ENCODE peak calls at places on chromosomes 4 and X, in four cellular contexts. P, Q, C and E are unnamed samples.

GRCh38 chrX:96682516-96682915 is 2.1 kb upstream of the DIAPH2 start:
- DNase-seq in C (no peak), Q (no peak), P (no peak), E (no peak)

GRCh38 chr4:151894246-151894645 is 133.4 kb upstream of the GATB start:
- DNase-seq in P (no peak), C (no peak), Q (no peak), E (no peak)

GRCh38 chr4:153733751-153734448 is 25.9 kb downstream of the RNF175 start:
- DNase-seq in C (no peak), P (no peak), Q (no peak), E (peak)

GRCh38 chrX:154484255-154485149 is 1.9 kb downstream of the UBL4A start:
- DNase-seq in P (no peak), Q (no peak), C (no peak), E (no peak)

GRCh38 chrX:55279832-55280231 is 15.1 kb upstream of the PAGE3 start:
- DNase-seq in P (no peak), Q (no peak), C (no peak), E (no peak)

GRCh38 chrX:101208152-101208905 is 11.3 kb upstream of the DRP2 start:
- DNase-seq in Q (no peak), C (peak), P (no peak), E (no peak)

GRCh38 chr4:6722891-6723290 is 6.9 kb downstream of the BLOC1S4 start:
- DNase-seq in C (no peak), P (no peak), Q (no peak), E (no peak)

GRCh38 chrX:68234171-68234910 is 199.0 kb downstream of the OPHN1 start:
- DNase-seq in Q (no peak), P (no peak), C (no peak), E (no peak)

GRCh38 chr4:76674995-76675394 is 222.9 kb downstream of the SOWAHB start:
- DNase-seq in C (peak), Q (no peak), P (no peak), E (no peak)

GRCh38 chr4:78954048-78954666 is 14.9 kb upstream of the PAQR3 start:
- DNase-seq in P (no peak), C (peak), Q (no peak), E (no peak)

GRCh38 chr4:168636506-168637176 is 139.8 kb downstream of the PALLD start:
- DNase-seq in Q (no peak), P (no peak), C (no peak), E (no peak)

GRCh38 chrX:45769919-45770582 is 569.4 kb upstream of the DIPK2B start:
- DNase-seq in Q (peak), P (no peak), C (peak), E (no peak)

GRCh38 chr4:137861682-137862081 is 329.4 kb upstream of the PCDH18 start:
- DNase-seq in C (no peak), Q (no peak), P (peak), E (no peak)

GRCh38 chrX:39260965-39261364 is 459.7 kb downstream of the MID1IP1 start:
- DNase-seq in P (no peak), C (no peak), Q (no peak), E (no peak)

GRCh38 chr4:109729155-109729562 is 711 bp downstream of the PLA2G12A start:
- DNase-seq in P (no peak), C (no peak), Q (no peak), E (no peak)

GRCh38 chr4:84952004-84952403 is 14.5 kb downstream of the WDFY3 start:
- DNase-seq in Q (no peak), C (peak), P (no peak), E (no peak)

GRCh38 chr4:98710831-98711230 is 52.4 kb upstream of the TSPAN5 start:
- DNase-seq in P (no peak), C (no peak), Q (no peak), E (no peak)

GRCh38 chr4:37995981-37996770 is 36.0 kb downstream of the PTTG2 start:
- DNase-seq in P (no peak), C (no peak), Q (no peak), E (no peak)

GRCh38 chr4:83890231-83890630 is 354.3 kb downstream of the GPAT3 start:
- DNase-seq in Q (no peak), C (no peak), P (no peak), E (no peak)

GRCh38 chrX:78064152-78064551 is 39.9 kb upstream of the PGK1 start:
- DNase-seq in C (no peak), Q (no peak), P (no peak), E (no peak)
- H3K4me3 ChIP-seq in C (no peak), Q (no peak), P (no peak), E (no peak)

DNA sequence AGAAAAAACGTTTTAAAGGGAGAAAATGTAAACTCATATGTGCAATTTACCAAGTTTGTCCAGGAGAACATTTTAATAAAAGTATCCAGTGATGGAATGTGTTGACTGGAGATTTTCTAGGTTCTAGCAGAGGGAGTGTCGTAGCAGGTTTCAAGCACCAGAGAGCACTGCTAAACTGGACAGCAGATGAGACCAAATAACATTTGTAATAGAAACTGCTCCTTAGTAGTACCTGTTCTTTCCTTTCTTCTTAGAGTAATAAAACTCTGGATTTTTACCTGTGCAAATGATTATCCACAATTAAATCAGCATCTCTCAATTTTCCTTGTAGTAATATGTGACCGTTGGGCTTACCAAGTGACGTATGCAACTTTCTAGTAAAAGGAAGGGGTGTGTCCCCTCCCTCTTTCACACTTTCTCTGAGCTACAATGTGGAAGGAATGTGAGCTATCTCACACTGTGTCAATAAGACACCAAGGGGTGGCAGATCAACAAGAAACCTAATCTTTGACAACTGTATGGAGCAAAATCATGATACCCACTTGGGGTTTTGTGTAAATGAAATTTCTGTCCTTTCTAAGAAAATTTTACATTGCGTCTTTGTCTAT is 9.5 kb downstream of the HPGDS start:
- DNase-seq in Q (no peak), P (no peak), C (peak), E (no peak)
- TF ChIP-seq CTCF in Q (no peak), P (peak), C (peak), E (peak)

DNA sequence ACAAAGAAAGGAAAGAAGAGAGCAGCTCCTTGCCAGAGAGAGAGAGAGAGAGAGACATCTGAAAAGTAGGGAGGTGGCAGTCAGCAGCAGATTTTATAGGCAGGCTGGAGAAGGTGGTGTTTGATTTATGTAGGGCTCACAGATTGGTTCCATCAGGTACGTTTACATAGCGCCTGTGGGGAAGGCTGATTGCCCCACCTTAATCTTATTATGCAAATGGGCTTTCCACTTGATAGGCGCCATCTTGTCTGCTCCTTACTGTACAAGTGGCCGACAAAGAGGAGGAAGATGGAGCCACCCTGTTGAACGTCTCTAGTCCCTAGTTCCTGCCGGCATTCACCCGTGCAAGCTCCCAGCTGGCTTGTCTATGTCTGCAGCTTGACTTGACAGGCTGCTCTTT is 49.1 kb upstream of the DHRSX start:
- DNase-seq in Q (no peak), C (no peak), P (no peak), E (no peak)
- H3K4me3 ChIP-seq in Q (no peak), C (no peak), P (no peak), E (no peak)

DNA sequence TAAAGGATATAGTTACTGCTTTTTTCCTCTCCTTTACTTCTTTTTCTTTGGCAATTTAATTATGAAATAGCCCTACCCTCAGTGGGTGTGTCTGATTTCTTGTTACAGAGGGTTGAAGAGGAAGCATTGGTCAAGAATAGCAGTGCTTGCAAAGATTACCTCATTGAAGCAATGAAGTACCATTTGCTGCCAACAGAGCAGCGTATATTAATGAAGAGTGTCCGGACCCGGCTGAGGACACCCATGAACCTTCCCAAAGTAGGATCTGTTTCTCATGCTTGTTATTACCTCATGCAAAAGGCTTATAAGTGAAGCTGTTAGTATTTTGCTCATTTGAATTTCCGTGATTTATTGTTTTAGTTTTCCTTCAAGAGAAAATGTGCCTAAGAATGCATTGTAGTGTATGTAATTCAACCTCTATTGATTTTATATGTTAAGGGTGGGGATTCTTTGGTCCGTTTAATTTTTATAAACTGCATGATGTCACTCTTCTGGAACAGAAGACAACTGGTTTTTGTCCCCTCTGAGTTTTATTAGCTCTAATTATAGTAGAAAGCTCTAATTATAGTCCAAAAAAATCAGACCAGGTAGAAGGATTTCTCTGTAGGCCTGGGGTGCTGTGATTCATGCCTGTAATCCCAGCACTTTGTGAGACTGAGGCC is 27.9 kb upstream of the MSMO1 start:
- DNase-seq in Q (no peak), P (no peak), C (no peak), E (no peak)
- TF ChIP-seq CTCF in Q (no peak), P (no peak), C (no peak), E (no peak)